ENCODE peak calls at places on chromosome 12, in eight cellular contexts. R is lung; K is H7; G is cardiac muscle cell; F is activated T-helper 9 cell treated with anti-CD3 and anti-CD28 coated beads, Interleukin-2, amount 50 U/mL, for 16 hours; P is left cardiac atrium; J is naive B cell; Z is sciatic nerve. A is an unnamed sample.

GRCh38 chr12:65612440-65612839 is 211.8 kb upstream of the HMGA2 start:
- DNase-seq in J (no peak), R (no peak), K (no peak), G (no peak), P (no peak), Z (no peak), F (no peak), A (no peak)

GRCh38 chr12:111121840-111122239 is 201.5 kb upstream of the MYL2 start:
- DNase-seq in F (no peak), P (no peak), K (no peak), R (no peak), G (peak; percentile 58), Z (no peak), J (no peak), A (no peak)

GRCh38 chr12:120100630-120101029 is 15.9 kb downstream of the RAB35 start:
- DNase-seq in F (no peak), P (peak; percentile 83), K (peak; percentile 41), G (no peak), Z (peak; percentile 88), J (no peak), R (no peak), A (peak; percentile 78)

GRCh38 chr12:62003217-62003616 is 257.0 kb upstream of the USP15 start:
- DNase-seq in F (no peak), Z (no peak), P (no peak), G (no peak), J (no peak), K (no peak), R (no peak), A (no peak)

GRCh38 chr12:77625441-77625840 is 205.3 kb upstream of the NAV3 start:
- DNase-seq in R (no peak), Z (no peak), G (no peak), F (no peak), P (peak; percentile 19), K (no peak), J (no peak), A (peak; percentile 95)

GRCh38 chr12:30811966-30812365 is 57.2 kb upstream of the CAPRIN2 start:
- DNase-seq in K (no peak), F (no peak), R (no peak), J (no peak), G (no peak), Z (no peak), P (no peak), A (no peak)

GRCh38 chr12:91127751-91128150 is 16.5 kb upstream of the LUM start:
- DNase-seq in J (no peak), P (no peak), R (no peak), F (no peak), K (no peak), G (no peak), Z (no peak), A (peak; percentile 45)

GRCh38 chr12:120528861-120529525 is at the start of gene COQ5:
- DNase-seq in G (peak; percentile 92), J (peak; percentile 81), P (peak; percentile 93), F (peak; percentile 72), R (peak; percentile 91), Z (peak; percentile 93), K (peak; percentile 89), A (peak; percentile 83)

GRCh38 chr12:2336409-2336829 is 283.6 kb downstream of the CACNA1C start:
- DNase-seq in R (no peak), Z (no peak), G (peak; percentile 69), F (no peak), P (no peak), K (no peak), J (no peak), A (peak; percentile 91)

GRCh38 chr12:27826076-27826475 is 46.0 kb upstream of the MANSC4 start:
- DNase-seq in R (no peak), P (no peak), J (no peak), G (no peak), F (no peak), Z (no peak), K (no peak), A (no peak)

GRCh38 chr12:7321624-7322023 is 17.8 kb downstream of the ACSM4 start:
- DNase-seq in P (no peak), G (peak; percentile 60), R (no peak), K (no peak), F (no peak), J (no peak), Z (no peak), A (no peak)

GRCh38 chr12:51210690-51211395 is 7.0 kb downstream of the POU6F1 start:
- DNase-seq in G (no peak), Z (no peak), K (peak; percentile 8), R (no peak), F (no peak), P (no peak), J (no peak), A (no peak)

GRCh38 chr12:77996670-77997069 is 166.0 kb downstream of the NAV3 start:
- DNase-seq in K (no peak), G (no peak), P (no peak), R (no peak), J (no peak), F (no peak), Z (no peak), A (no peak)

GRCh38 chr12:51913071-51914033 is 6.0 kb downstream of the ACVRL1 start:
- DNase-seq in J (no peak), P (peak; percentile 24), K (peak; percentile 87), Z (peak; percentile 57), R (no peak), G (no peak), F (no peak), A (no peak)

GRCh38 chr12:95608252-95609033 is 57.2 kb upstream of the USP44 start:
- DNase-seq in Z (no peak), G (no peak), P (peak; percentile 83), J (no peak), K (peak; percentile 35), F (no peak), R (peak; percentile 75), A (peak; percentile 75)

GRCh38 chr12:76670776-76671175 is 93.1 kb upstream of the ZDHHC17 start:
- DNase-seq in P (no peak), K (no peak), F (no peak), Z (no peak), R (no peak), J (no peak), G (no peak), A (peak; percentile 73)

GRCh38 chr12:58030566-58031279 is 89.4 kb downstream of the ATP23 start:
- DNase-seq in K (no peak), P (no peak), Z (no peak), J (no peak), R (no peak), G (no peak), F (no peak), A (peak; percentile 85)

GRCh38 chr12:6450869-6451347 is 934 bp upstream of the TAPBPL start:
- DNase-seq in P (no peak), Z (peak; percentile 76), J (no peak), R (no peak), G (no peak), F (no peak), K (peak; percentile 71), A (no peak)

GRCh38 chr12:6093764-6094163 is 30.7 kb downstream of the VWF start:
- DNase-seq in G (no peak), R (no peak), F (no peak), P (no peak), K (no peak), Z (peak; percentile 42), J (no peak), A (no peak)

GRCh38 chr12:63855299-63855698 is 10.8 kb downstream of the SRGAP1 start:
- DNase-seq in F (no peak), R (no peak), J (no peak), P (no peak), G (no peak), K (no peak), Z (no peak), A (no peak)

GRCh38 chr12:59737725-59738463 is 142.1 kb downstream of the SLC16A7 start:
- DNase-seq in K (no peak), R (no peak), J (no peak), F (no peak), P (no peak), G (no peak), Z (no peak), A (peak; percentile 25)

GRCh38 chr12:56635539-56636117 is 5.5 kb upstream of the BAZ2A start:
- DNase-seq in J (peak; percentile 35), K (peak; percentile 70), P (no peak), F (no peak), Z (no peak), G (no peak), R (no peak), A (no peak)

GRCh38 chr12:67572492-67572891 is 76.1 kb upstream of the DYRK2 start:
- DNase-seq in Z (no peak), G (no peak), J (no peak), P (no peak), R (no peak), K (peak; percentile 10), F (no peak), A (no peak)

GRCh38 chr12:54259194-54260011 is 20.5 kb downstream of the CBX5 start:
- DNase-seq in J (peak; percentile 67), P (peak; percentile 84), Z (peak; percentile 83), G (peak; percentile 94), K (peak; percentile 94), F (no peak), R (peak; percentile 68), A (peak; percentile 89)

GRCh38 chr12:77339610-77340009 is 274.2 kb upstream of the E2F7 start:
- DNase-seq in G (no peak), F (no peak), J (no peak), R (no peak), K (no peak), Z (no peak), P (no peak), A (peak; percentile 51)

GRCh38 chr12:53180931-53181645 is 363 bp upstream of the CSAD start:
- DNase-seq in K (peak; percentile 98), J (peak; percentile 74), P (peak; percentile 78), F (peak; percentile 75), G (peak; percentile 90), R (peak; percentile 70), Z (peak; percentile 88), A (peak; percentile 88)

GRCh38 chr12:48899651-48900050 is 25.6 kb downstream of the FKBP11 start:
- DNase-seq in F (no peak), Z (no peak), J (no peak), R (no peak), K (no peak), P (no peak), G (no peak), A (no peak)

GRCh38 chr12:581321-581720 is 81.9 kb downstream of the NINJ2 start:
- DNase-seq in K (no peak), R (no peak), F (no peak), J (no peak), Z (no peak), G (no peak), P (peak; percentile 17), A (no peak)

GRCh38 chr12:103310871-103311270 is 184.9 kb downstream of the C12orf42 start:
- DNase-seq in P (no peak), J (no peak), Z (no peak), G (no peak), F (no peak), R (no peak), K (no peak), A (no peak)

GRCh38 chr12:130796985-130797686 is 41.9 kb downstream of the STX2 start:
- DNase-seq in G (no peak), F (peak; percentile 24), J (no peak), K (no peak), R (no peak), Z (no peak), P (no peak), A (no peak)

GRCh38 chr12:40107803-40108620 is 2.1 kb upstream of the SLC2A13 start:
- DNase-seq in J (no peak), K (no peak), G (no peak), Z (peak; percentile 50), F (peak; percentile 29), R (no peak), P (peak; percentile 12), A (no peak)

GRCh38 chr12:105396983-105397382 is 66.5 kb downstream of the C12orf75 start:
- DNase-seq in Z (no peak), K (no peak), P (no peak), G (no peak), R (no peak), J (no peak), F (no peak), A (no peak)

GRCh38 chr12:28602760-28603638 is 412.7 kb downstream of the CCDC91 start:
- DNase-seq in J (no peak), K (no peak), Z (no peak), F (no peak), G (no peak), R (no peak), P (no peak), A (no peak)

GRCh38 chr12:170361-171225 is 43.4 kb downstream of the SLC6A12 start:
- DNase-seq in R (no peak), Z (no peak), G (no peak), K (peak; percentile 68), F (no peak), P (no peak), J (no peak), A (no peak)